ENCODE peak calls at places on chromosomes 5 and 9, in six cellular contexts. One of them, this sample, is unnamed.
A peak's percentile ranks its signal among the peaks of the same experiment; 100 is the strongest.

GRCh38 chr9:34098307-34098706 is 28.2 kb downstream of the DCAF12 start:
- DNase-seq in K562: no peak
- DNase-seq in IMR-90: no peak
- DNase-seq in SK-N-SH: no peak
- DNase-seq in HepG2: no peak
- DNase-seq in H1: no peak
- DNase-seq in this sample: no peak

GRCh38 chr9:116580853-116581252 is 106.3 kb upstream of the TRIM32 start:
- DNase-seq in K562: no peak
- DNase-seq in IMR-90: no peak
- DNase-seq in SK-N-SH: no peak
- DNase-seq in HepG2: no peak
- DNase-seq in H1: no peak
- DNase-seq in this sample: no peak

GRCh38 chr5:95741458-95741857 is 10.3 kb downstream of the RHOBTB3 start:
- DNase-seq in K562: no peak
- DNase-seq in IMR-90: no peak
- DNase-seq in SK-N-SH: no peak
- DNase-seq in HepG2: no peak
- DNase-seq in H1: no peak
- DNase-seq in this sample: no peak

GRCh38 chr9:82423700-82424099 is 435.1 kb downstream of the SPATA31D1 start:
- DNase-seq in K562: no peak
- DNase-seq in IMR-90: no peak
- DNase-seq in SK-N-SH: no peak
- DNase-seq in HepG2: no peak
- DNase-seq in H1: no peak
- DNase-seq in this sample: no peak

GRCh38 chr5:14266171-14266570 is 123.0 kb downstream of the TRIO start:
- DNase-seq in K562: no peak
- DNase-seq in IMR-90: no peak
- DNase-seq in SK-N-SH: no peak
- DNase-seq in HepG2: no peak
- DNase-seq in H1: no peak
- DNase-seq in this sample: no peak

GRCh38 chr9:101668466-101668865 is 70.0 kb downstream of the GRIN3A start:
- DNase-seq in K562: no peak
- DNase-seq in IMR-90: no peak
- DNase-seq in SK-N-SH: no peak
- DNase-seq in HepG2: no peak
- DNase-seq in H1: no peak
- DNase-seq in this sample: no peak

GRCh38 chr9:113956901-113957777 is 81.0 kb downstream of the ZNF618 start:
- DNase-seq in K562: no peak
- DNase-seq in IMR-90: peak; percentile 36
- DNase-seq in SK-N-SH: no peak
- DNase-seq in HepG2: no peak
- DNase-seq in H1: no peak
- DNase-seq in this sample: peak; percentile 15

GRCh38 chr9:35277649-35278359 is 116.0 kb downstream of the UNC13B start:
- DNase-seq in K562: no peak
- DNase-seq in IMR-90: peak; percentile 87
- DNase-seq in SK-N-SH: no peak
- DNase-seq in HepG2: no peak
- DNase-seq in H1: no peak
- DNase-seq in this sample: no peak

GRCh38 chr5:7244208-7244607 is 151.7 kb upstream of the ADCY2 start:
- DNase-seq in K562: no peak
- DNase-seq in IMR-90: no peak
- DNase-seq in SK-N-SH: no peak
- DNase-seq in HepG2: no peak
- DNase-seq in H1: no peak
- DNase-seq in this sample: no peak

GRCh38 chr5:95081500-95082355 is 203.2 kb downstream of the MCTP1 start:
- DNase-seq in K562: no peak
- DNase-seq in IMR-90: peak; percentile 89
- DNase-seq in SK-N-SH: no peak
- DNase-seq in HepG2: peak; percentile 9
- DNase-seq in H1: no peak
- DNase-seq in this sample: peak; percentile 82

GRCh38 chr5:96880402-96881164 is 4.3 kb downstream of the ERAP2 start:
- DNase-seq in K562: no peak
- DNase-seq in IMR-90: peak; percentile 87
- DNase-seq in SK-N-SH: no peak
- DNase-seq in HepG2: no peak
- DNase-seq in H1: no peak
- DNase-seq in this sample: no peak

GRCh38 chr9:137280478-137281344 is 3.2 kb downstream of the TOR4A start:
- DNase-seq in K562: no peak
- DNase-seq in IMR-90: no peak
- DNase-seq in SK-N-SH: peak; percentile 92
- DNase-seq in HepG2: no peak
- DNase-seq in H1: peak; percentile 78
- DNase-seq in this sample: no peak

GRCh38 chr9:108885643-108886348 is 23.7 kb downstream of the ACTL7A start:
- DNase-seq in K562: peak; percentile 79
- DNase-seq in IMR-90: peak; percentile 84
- DNase-seq in SK-N-SH: no peak
- DNase-seq in HepG2: peak; percentile 100
- DNase-seq in H1: no peak
- DNase-seq in this sample: peak; percentile 52

DNA sequence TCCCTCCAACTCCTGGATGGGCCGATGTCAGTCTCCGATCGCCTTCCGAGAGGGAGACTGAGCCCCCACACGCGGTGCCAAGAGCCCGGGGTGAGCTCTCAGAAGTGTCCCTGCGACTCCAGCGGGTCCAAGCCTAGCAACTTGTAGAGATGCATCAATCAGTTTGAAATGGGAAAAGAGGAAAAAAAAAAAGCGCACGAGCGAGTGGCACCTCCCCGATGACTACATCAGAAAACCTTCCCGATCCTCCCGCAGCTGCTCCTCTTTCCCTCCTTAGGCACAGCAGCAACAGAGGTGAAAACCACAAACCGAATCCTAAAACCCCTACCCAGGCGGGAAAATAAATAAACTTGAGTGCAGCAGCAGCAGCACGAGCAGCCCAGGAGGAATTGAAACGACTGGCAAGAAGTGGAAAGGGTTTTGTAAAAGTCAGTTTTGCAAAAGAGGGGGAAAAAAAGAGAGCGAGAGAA is 1.0 kb upstream of the EFNA5 start:
- DNase-seq in K562: no peak
- DNase-seq in IMR-90: peak; percentile 52
- DNase-seq in SK-N-SH: peak; percentile 60
- DNase-seq in HepG2: no peak
- DNase-seq in H1: peak; percentile 76
- DNase-seq in this sample: peak; percentile 82
- TF ChIP-seq RAD21 in K562: no peak
- TF ChIP-seq RAD21 in IMR-90: no peak
- TF ChIP-seq RAD21 in SK-N-SH: no peak
- TF ChIP-seq RAD21 in HepG2: no peak
- TF ChIP-seq RAD21 in H1: peak; percentile 0
- TF ChIP-seq RAD21 in this sample: no peak

GRCh38 chr5:5135957-5136676 is 4.0 kb upstream of the ADAMTS16 start:
- DNase-seq in K562: no peak
- DNase-seq in IMR-90: peak; percentile 1
- DNase-seq in SK-N-SH: no peak
- DNase-seq in HepG2: peak; percentile 81
- DNase-seq in H1: no peak
- DNase-seq in this sample: peak; percentile 88
- TF ChIP-seq RFX5 in K562: no peak
- TF ChIP-seq RFX5 in IMR-90: no peak
- TF ChIP-seq RFX5 in SK-N-SH: no peak
- TF ChIP-seq RFX5 in HepG2: no peak
- TF ChIP-seq RFX5 in H1: no peak
- TF ChIP-seq RFX5 in this sample: no peak

DNA sequence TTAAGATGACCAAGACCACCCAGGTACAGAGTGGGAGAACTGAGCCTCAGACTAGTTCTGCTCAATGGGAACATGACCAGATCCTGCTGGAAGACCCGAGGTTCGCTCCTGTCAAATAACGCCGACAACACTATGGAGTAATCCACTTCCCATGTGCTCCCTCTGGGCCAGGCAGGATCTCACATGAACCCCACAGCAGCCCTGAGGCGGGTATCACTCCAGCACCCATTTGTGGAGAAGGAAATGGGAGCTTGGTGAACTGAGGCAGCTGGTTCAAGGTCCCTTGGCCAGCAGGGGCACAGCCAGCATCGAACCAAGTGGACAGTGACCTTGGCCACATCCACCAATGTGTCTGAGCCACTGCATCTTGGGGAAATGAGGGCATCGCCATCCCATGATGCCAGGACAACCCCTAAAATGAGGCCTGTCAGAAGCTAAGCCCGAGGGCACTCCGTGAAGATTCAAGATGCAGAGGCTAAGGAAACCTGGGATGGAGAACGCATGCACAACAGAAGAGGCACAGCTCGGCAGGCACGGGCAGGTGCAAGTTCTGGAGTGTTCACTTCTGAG is 8.5 kb downstream of the ANKS6 start:
- DNase-seq in K562: no peak
- DNase-seq in IMR-90: no peak
- DNase-seq in SK-N-SH: no peak
- DNase-seq in HepG2: no peak
- DNase-seq in H1: peak; percentile 22
- DNase-seq in this sample: no peak
- TF ChIP-seq RAD21 in K562: no peak
- TF ChIP-seq RAD21 in IMR-90: no peak
- TF ChIP-seq RAD21 in SK-N-SH: no peak
- TF ChIP-seq RAD21 in HepG2: no peak
- TF ChIP-seq RAD21 in H1: no peak
- TF ChIP-seq RAD21 in this sample: no peak

GRCh38 chr5:8333977-8334376 is 465.0 kb downstream of the MTRR start:
- DNase-seq in K562: no peak
- DNase-seq in IMR-90: no peak
- DNase-seq in SK-N-SH: no peak
- DNase-seq in HepG2: no peak
- DNase-seq in H1: no peak
- DNase-seq in this sample: no peak
- TF ChIP-seq RFX5 in K562: no peak
- TF ChIP-seq RFX5 in IMR-90: no peak
- TF ChIP-seq RFX5 in SK-N-SH: no peak
- TF ChIP-seq RFX5 in HepG2: no peak
- TF ChIP-seq RFX5 in H1: no peak
- TF ChIP-seq RFX5 in this sample: no peak

DNA sequence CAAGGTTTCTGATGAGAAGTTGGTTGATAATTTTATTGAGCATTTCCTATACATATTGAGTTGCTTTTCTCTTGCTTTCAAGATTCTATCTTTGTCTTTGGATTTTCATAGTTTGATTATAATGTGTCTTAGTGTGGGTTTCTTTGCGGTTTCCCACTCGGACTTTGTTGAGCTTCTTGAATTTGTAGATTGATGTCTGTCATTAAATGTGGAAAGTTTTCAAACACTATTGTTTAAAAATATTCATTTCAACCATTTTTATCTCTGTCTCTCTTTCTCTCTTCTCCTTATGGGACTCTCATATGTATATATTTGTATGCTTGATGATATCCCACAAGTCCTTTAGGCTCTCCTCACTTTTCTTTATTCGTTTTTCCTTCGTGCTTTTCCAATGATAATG is 18.5 kb upstream of the PCDHA1 start:
- DNase-seq in K562: no peak
- DNase-seq in IMR-90: no peak
- DNase-seq in SK-N-SH: no peak
- DNase-seq in HepG2: no peak
- DNase-seq in H1: no peak
- DNase-seq in this sample: no peak
- TF ChIP-seq RAD21 in K562: no peak
- TF ChIP-seq RAD21 in IMR-90: no peak
- TF ChIP-seq RAD21 in SK-N-SH: no peak
- TF ChIP-seq RAD21 in HepG2: no peak
- TF ChIP-seq RAD21 in H1: no peak
- TF ChIP-seq RAD21 in this sample: no peak

GRCh38 chr5:138466058-138466899 is 1.0 kb downstream of the EGR1 start:
- DNase-seq in K562: no peak
- DNase-seq in IMR-90: peak; percentile 39
- DNase-seq in SK-N-SH: peak; percentile 39
- DNase-seq in HepG2: peak; percentile 84
- DNase-seq in H1: no peak
- DNase-seq in this sample: no peak
- TF ChIP-seq RFX5 in K562: no peak
- TF ChIP-seq RFX5 in IMR-90: no peak
- TF ChIP-seq RFX5 in SK-N-SH: no peak
- TF ChIP-seq RFX5 in HepG2: no peak
- TF ChIP-seq RFX5 in H1: no peak
- TF ChIP-seq RFX5 in this sample: no peak

GRCh38 chr5:80198399-80198798 is 57.4 kb downstream of the SERINC5 start:
- DNase-seq in K562: no peak
- DNase-seq in IMR-90: no peak
- DNase-seq in SK-N-SH: no peak
- DNase-seq in HepG2: no peak
- DNase-seq in H1: no peak
- DNase-seq in this sample: no peak
- TF ChIP-seq RAD21 in K562: no peak
- TF ChIP-seq RAD21 in IMR-90: no peak
- TF ChIP-seq RAD21 in SK-N-SH: no peak
- TF ChIP-seq RAD21 in HepG2: no peak
- TF ChIP-seq RAD21 in H1: no peak
- TF ChIP-seq RAD21 in this sample: no peak

DNA sequence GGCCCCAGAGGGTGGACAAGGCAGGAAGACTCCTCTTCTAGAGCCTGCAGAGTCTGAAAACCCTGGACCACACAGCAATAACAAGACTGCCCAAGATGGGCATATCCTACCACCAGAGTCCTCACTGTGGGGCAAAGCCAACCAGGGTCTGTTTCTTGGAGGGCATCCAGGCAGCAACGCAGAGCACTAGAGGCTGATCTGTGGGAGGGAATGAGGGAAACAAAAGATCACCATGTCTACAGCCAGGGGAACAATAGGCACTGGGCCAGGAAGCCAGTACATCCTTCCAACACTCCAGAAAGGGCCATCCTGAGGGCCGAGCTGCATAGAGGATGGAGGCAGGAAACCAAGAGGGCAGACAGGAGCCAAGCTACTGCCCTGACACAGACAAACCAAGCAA is 416.0 kb upstream of the IRX4 start:
- DNase-seq in K562: no peak
- DNase-seq in IMR-90: no peak
- DNase-seq in SK-N-SH: no peak
- DNase-seq in HepG2: no peak
- DNase-seq in H1: no peak
- DNase-seq in this sample: no peak
- TF ChIP-seq RFX5 in K562: no peak
- TF ChIP-seq RFX5 in IMR-90: no peak
- TF ChIP-seq RFX5 in SK-N-SH: no peak
- TF ChIP-seq RFX5 in HepG2: no peak
- TF ChIP-seq RFX5 in H1: no peak
- TF ChIP-seq RFX5 in this sample: no peak